ENCODE peak calls at places on chromosomes 7 and 10, in four cellular contexts. Y is right lobe of liver, Z is psoas muscle, Q is sigmoid colon. R is an unnamed sample.

GRCh38 chr7:142932386-142933091 is 1.0 kb downstream of the TRPV5 start:
- DNase-seq in Z (no peak), Q (no peak), Y (no peak), R (no peak)

GRCh38 chr7:100465702-100466311 is 1.7 kb upstream of the SPACDR start:
- DNase-seq in Y (peak; percentile 78), Q (peak; percentile 92), Z (peak; percentile 87), R (no peak)

GRCh38 chr10:113019096-113019495 is 69.0 kb downstream of the TCF7L2 start:
- DNase-seq in Q (no peak), Z (no peak), Y (no peak), R (no peak)

GRCh38 chr7:134755422-134756022 is 23.9 kb upstream of the CALD1 start:
- DNase-seq in Y (no peak), Q (no peak), Z (no peak), R (peak; percentile 6)

GRCh38 chr7:100822236-100823139 is 4.8 kb downstream of the EPHB4 start:
- DNase-seq in Y (no peak), Z (peak; percentile 39), Q (no peak), R (no peak)

GRCh38 chr10:92124524-92125168 is 166.2 kb downstream of the CPEB3 start:
- DNase-seq in Q (no peak), Y (peak; percentile 44), Z (no peak), R (no peak)

GRCh38 chr7:102264367-102264891 is 22.2 kb upstream of the SH2B2 start:
- DNase-seq in Q (no peak), Z (no peak), Y (no peak), R (no peak)

GRCh38 chr7:71633571-71634008 is 501.6 kb downstream of the GALNT17 start:
- DNase-seq in Z (no peak), Q (no peak), Y (no peak), R (no peak)

GRCh38 chr10:116082211-116082610 is 190.8 kb downstream of the GFRA1 start:
- DNase-seq in Z (no peak), Q (no peak), Y (no peak), R (no peak)

GRCh38 chr10:119135517-119135890 is 30.0 kb downstream of the SFXN4 start:
- DNase-seq in Z (no peak), Q (peak; percentile 64), Y (no peak), R (no peak)

GRCh38 chr10:12841826-12842225 is 159.7 kb downstream of the CCDC3 start:
- DNase-seq in Z (no peak), Y (peak; percentile 63), Q (no peak), R (no peak)

GRCh38 chr7:30884881-30885280 is 26.8 kb upstream of the AQP1 start:
- DNase-seq in Y (no peak), Q (no peak), Z (no peak), R (no peak)

GRCh38 chr10:62335326-62335725 is 38.8 kb upstream of the ZNF365 start:
- DNase-seq in Y (no peak), Q (no peak), Z (no peak), R (no peak)

GRCh38 chr10:61606971-61607907 is 55.5 kb upstream of the CABCOCO1 start:
- DNase-seq in Q (no peak), Y (no peak), Z (no peak), R (no peak)

GRCh38 chr10:97713351-97713827 is at the start of gene MARVELD1:
- DNase-seq in Y (peak; percentile 50), Q (peak; percentile 93), Z (peak; percentile 81), R (no peak)

GRCh38 chr7:20270867-20271266 is 53.7 kb upstream of the MACC1 start:
- DNase-seq in Y (no peak), Q (no peak), Z (no peak), R (no peak)

GRCh38 chr7:147775564-147775963 is 815.0 kb upstream of the C7orf33 start:
- DNase-seq in Q (no peak), Y (no peak), Z (no peak), R (no peak)

GRCh38 chr7:69962856-69963149 is 364.5 kb downstream of the AUTS2 start:
- DNase-seq in Z (no peak), Q (no peak), Y (no peak), R (no peak)

GRCh38 chr7:4613855-4614548 is 68.1 kb upstream of the FOXK1 start:
- DNase-seq in Q (no peak), Z (peak; percentile 70), Y (no peak), R (no peak)

GRCh38 chr10:97498841-97499560 is at the start of gene UBTD1:
- DNase-seq in Y (peak; percentile 67), Q (peak; percentile 84), Z (peak; percentile 78), R (peak; percentile 27)

GRCh38 chr7:95822717-95823116 is 50.4 kb downstream of the DYNC1I1 start:
- DNase-seq in Y (no peak), Z (no peak), Q (no peak), R (no peak)

DNA sequence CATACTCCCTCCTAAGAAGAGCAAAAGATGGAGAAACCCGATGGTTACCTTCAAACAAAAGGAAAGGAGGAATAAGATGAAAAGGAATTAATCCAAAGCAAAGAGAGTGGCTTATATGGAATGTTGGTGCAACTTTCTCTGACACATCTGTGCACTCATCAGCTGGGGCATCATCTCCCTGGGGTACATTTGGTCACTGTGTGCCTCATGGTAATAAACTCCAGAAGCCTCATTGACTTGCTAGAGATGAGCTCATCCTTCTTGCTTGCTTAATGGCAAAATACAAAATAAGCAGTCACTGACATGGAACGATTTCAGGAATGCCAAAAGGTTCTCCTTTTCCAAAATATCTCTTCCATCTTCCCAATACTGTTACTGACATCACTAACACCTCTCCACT is 22.5 kb downstream of the CAV1 start:
- DNase-seq in Z (peak; percentile 50), Q (no peak), Y (no peak), R (no peak)
- H3K36me3 ChIP-seq in Z (peaks cover 6% of the 10 kb centered on the region), Q (no peaks in the 10 kb centered on the region), Y (no peaks in the 10 kb centered on the region), R (no peaks in the 10 kb centered on the region)

DNA sequence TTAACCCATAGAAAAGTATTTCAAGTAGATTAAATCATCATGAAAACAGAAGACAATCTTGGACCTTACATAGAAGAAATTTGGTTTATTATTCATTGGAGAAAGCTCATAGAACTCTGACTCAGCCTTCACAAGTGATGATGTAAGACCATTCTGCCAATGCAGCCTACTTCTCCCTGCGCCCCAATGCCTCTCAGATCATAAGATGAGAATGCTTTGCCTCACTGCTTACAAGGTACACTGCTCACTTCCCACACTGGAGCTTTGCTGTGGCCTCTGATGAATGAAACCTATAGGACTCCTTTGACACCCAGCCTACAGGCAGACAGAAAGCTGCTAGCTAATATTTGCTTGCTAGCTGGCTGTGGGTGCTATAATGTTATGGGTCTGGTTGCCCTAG is 569.4 kb upstream of the STEAP1 start:
- DNase-seq in Z (no peak), Q (no peak), Y (no peak), R (no peak)
- H3K36me3 ChIP-seq in Z (no peaks in the 10 kb centered on the region), Q (no peaks in the 10 kb centered on the region), Y (no peaks in the 10 kb centered on the region), R (no peaks in the 10 kb centered on the region)

DNA sequence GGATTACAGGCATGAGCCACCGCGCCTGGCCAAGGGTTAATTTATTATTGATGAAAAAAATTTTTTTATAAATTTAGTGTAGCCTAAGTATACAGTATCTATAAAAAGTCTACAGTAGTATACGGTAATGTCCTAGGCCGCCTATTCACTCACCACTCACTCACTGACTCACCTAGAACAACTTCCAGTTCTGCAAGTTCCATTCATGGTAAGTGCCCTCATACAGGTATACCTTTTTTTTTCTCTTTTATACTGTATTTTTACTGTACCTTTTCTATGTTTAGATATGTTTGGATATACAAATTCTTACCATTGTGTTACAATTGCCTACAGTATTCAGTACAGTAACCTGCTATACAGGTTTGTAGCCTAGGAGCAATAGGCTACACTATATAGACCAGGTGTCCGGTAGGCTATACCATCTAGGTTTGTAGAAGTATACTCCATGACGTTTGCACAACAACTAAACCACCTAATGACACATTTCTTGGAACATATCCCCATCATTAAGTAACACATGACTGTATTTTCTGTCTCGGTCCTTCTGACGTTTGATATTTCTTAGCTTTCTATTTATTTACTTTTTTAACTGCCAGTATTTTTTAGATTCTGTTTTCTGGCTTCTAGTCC is 23.4 kb downstream of the IRF5 start:
- DNase-seq in Y (no peak), Q (no peak), Z (no peak), R (no peak)
- H3K36me3 ChIP-seq in Y (peaks cover 3% of the 10 kb centered on the region), Q (no peaks in the 10 kb centered on the region), Z (peaks cover 84% of the 10 kb centered on the region), R (peaks cover 53% of the 10 kb centered on the region)

DNA sequence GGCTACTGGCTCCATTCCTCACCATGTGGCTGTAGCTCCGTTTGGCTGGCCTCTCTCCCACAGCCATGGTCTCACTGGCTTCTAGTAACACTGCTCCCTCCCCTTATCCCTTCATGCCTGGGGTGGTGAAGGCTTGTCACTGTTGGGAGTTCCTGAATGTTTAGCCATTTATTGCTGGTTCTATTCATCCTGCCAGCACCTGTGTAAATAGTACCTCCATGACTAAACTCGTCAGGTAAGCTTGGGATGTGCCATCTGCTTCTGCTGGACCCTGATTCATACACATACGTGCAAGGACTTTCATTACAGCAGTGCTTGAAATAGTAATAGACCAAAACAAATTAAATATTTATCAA is 61.6 kb downstream of the CCDC71L start:
- DNase-seq in Q (no peak), Z (no peak), Y (no peak), R (no peak)
- H3K36me3 ChIP-seq in Q (no peaks in the 10 kb centered on the region), Z (no peaks in the 10 kb centered on the region), Y (no peaks in the 10 kb centered on the region), R (no peaks in the 10 kb centered on the region)

GRCh38 chr7:158760936-158761335 is 56.3 kb upstream of the NCAPG2 start:
- DNase-seq in Y (no peak), Q (no peak), Z (no peak), R (no peak)

GRCh38 chr7:158760445-158760764 is 55.8 kb upstream of the NCAPG2 start:
- DNase-seq in Y (no peak), Z (no peak), Q (no peak), R (no peak)

GRCh38 chr7:158765020-158765419 is 60.4 kb upstream of the NCAPG2 start:
- DNase-seq in Q (no peak), Z (no peak), Y (no peak), R (no peak)

GRCh38 chr7:158761945-158762344 is 57.3 kb upstream of the NCAPG2 start:
- DNase-seq in Y (no peak), Q (no peak), Z (no peak), R (no peak)

DNA sequence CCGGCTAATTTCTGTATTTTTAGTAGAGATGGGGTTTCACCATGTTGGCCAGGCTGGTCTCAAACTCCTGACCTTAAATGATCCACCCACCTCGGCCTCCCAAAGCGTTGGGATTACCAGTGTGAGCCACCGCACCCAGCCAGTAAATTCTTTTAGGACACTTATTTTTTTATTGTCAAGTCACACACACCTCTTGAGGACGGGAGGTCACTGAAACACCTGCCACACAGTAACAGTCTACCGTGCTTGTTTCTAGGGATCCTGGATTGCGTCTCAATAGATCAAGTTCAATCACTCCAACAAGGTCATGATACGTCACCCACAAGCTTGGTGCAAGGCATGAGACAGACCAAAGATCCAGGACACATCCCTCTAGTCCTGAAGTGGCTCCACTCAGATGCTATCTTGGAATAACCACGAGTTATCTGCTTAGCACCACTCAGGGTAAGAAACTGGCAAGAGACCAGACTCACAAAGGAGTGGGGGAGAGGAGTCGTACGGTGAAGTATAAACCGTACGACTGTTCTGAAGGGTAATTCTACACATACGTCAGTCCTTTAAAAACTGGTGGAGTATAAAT is 58.9 kb upstream of the NCAPG2 start:
- DNase-seq in Q (no peak), Y (no peak), Z (no peak), R (no peak)
- H3K36me3 ChIP-seq in Q (peaks cover 15% of the 10 kb centered on the region), Y (peaks cover 1% of the 10 kb centered on the region), Z (peaks cover 99% of the 10 kb centered on the region), R (peaks cover 66% of the 10 kb centered on the region)

GRCh38 chr7:155711081-155711480 is 66.6 kb downstream of the RBM33 start:
- DNase-seq in Y (no peak), Z (no peak), Q (no peak), R (no peak)

GRCh38 chr7:155710035-155710434 is 65.6 kb downstream of the RBM33 start:
- DNase-seq in Z (no peak), Y (no peak), Q (no peak), R (no peak)

GRCh38 chr7:155709453-155709852 is 65.0 kb downstream of the RBM33 start:
- DNase-seq in Q (no peak), Z (no peak), Y (no peak), R (no peak)

GRCh38 chr7:155713382-155713781 is 68.9 kb downstream of the RBM33 start:
- DNase-seq in Z (no peak), Q (no peak), Y (peak; percentile 41), R (no peak)

GRCh38 chr7:155710530-155710929 is 66.1 kb downstream of the RBM33 start:
- DNase-seq in Y (no peak), Q (no peak), Z (no peak), R (no peak)
- H3K36me3 ChIP-seq in Y (peaks cover 15% of the 10 kb centered on the region), Q (peaks cover 16% of the 10 kb centered on the region), Z (peaks cover 84% of the 10 kb centered on the region), R (peaks cover 65% of the 10 kb centered on the region)

R was measured in CD4-positive, alpha-beta memory T cell.